ENCODE peak calls at places on chromosome X, in nine cellular contexts. U is CD8-positive, alpha-beta T cell; L is Panc1; P is sigmoid colon; A is pancreas; I is left lung; E is breast epithelium; N is CD4-positive, alpha-beta T cell; D is endodermal cell. R is an unnamed sample.

GRCh38 chrX:131783555-131784338 is 239.4 kb upstream of the STK26 start:
- DNase-seq in L (peak), A (peak), P (peak), D (no peak), I (peak), N (peak), U (no peak), E (peak), R (peak)

GRCh38 chrX:69740317-69740716 is 124.4 kb downstream of the EDA start:
- DNase-seq in A (no peak), D (no peak), U (no peak), E (no peak), L (no peak), N (no peak), P (no peak), I (no peak), R (no peak)

GRCh38 chrX:115639481-115639880 is 78.5 kb downstream of the PLS3 start:
- DNase-seq in I (no peak), P (no peak), L (no peak), A (no peak), D (no peak), E (no peak), N (no peak), U (no peak), R (no peak)

GRCh38 chrX:48540480-48540879 is 966 bp downstream of the TBC1D25 start:
- DNase-seq in P (peak), D (no peak), E (no peak), L (no peak), N (no peak), U (no peak), A (no peak), I (no peak), R (no peak)

GRCh38 chrX:39470588-39471155 is 627.1 kb downstream of the BCOR start:
- DNase-seq in E (peak), P (peak), L (no peak), N (no peak), I (no peak), A (no peak), D (no peak), U (no peak), R (no peak)

GRCh38 chrX:48493890-48494364 is 14.9 kb upstream of the PORCN start:
- DNase-seq in A (no peak), D (peak), N (no peak), U (no peak), P (no peak), I (no peak), L (no peak), E (no peak), R (peak)

GRCh38 chrX:155094468-155095061 is 23.3 kb downstream of the BRCC3 start:
- DNase-seq in L (no peak), A (no peak), D (no peak), U (no peak), I (no peak), N (no peak), P (no peak), E (no peak), R (no peak)

GRCh38 chrX:154308108-154308946 is 12.7 kb downstream of the TKTL1 start:
- DNase-seq in D (peak), L (peak), I (peak), E (peak), U (peak), P (peak), N (peak), A (peak), R (peak)

GRCh38 chrX:29432534-29432933 is 782.8 kb upstream of the MAGEB2 start:
- DNase-seq in I (no peak), L (no peak), N (no peak), U (no peak), P (no peak), A (no peak), D (no peak), E (no peak), R (no peak)

GRCh38 chrX:38276089-38276488 is 51.2 kb downstream of the RPGR start:
- DNase-seq in A (no peak), L (no peak), I (no peak), P (no peak), D (no peak), E (no peak), N (no peak), U (no peak), R (no peak)

GRCh38 chrX:16113978-16114554 is 9.3 kb upstream of the GRPR start:
- DNase-seq in A (no peak), L (no peak), N (no peak), D (no peak), I (no peak), E (no peak), U (no peak), P (no peak), R (no peak)
- H3K27ac ChIP-seq in A (no peak), L (no peak), N (no peak), D (no peak), I (peak), E (no peak), U (no peak), P (no peak), R (no peak)

GRCh38 chrX:41518841-41519220 is 71.7 kb downstream of the NYX start:
- DNase-seq in I (no peak), A (no peak), L (no peak), D (no peak), U (no peak), P (no peak), E (no peak), N (no peak), R (no peak)
- TF ChIP-seq CTCF in I (no peak), A (no peak), L (no peak), D (no peak), U (no peak), P (no peak), E (no peak), N (no peak), R (no peak)

DNA sequence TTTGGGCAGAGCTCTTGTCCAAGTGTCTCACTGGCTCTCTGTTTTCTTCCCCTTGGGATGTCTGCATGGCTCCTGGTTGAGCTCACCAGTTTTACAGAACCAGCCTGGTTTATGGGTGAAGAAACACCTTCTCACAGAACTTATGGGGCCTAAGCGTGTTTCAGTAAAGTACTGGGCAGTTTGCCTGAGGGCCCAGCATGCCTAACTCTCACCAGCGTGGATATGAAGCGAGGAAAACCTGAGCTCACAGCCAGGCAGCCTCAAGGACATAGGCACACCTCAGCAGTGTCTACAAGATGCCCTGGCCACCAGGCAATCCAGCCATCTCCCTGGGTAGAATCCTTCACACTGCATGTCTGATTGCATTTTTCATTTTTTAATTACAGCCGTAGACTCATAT is 9.2 kb downstream of the NHSL2 start:
- DNase-seq in D (no peak), L (no peak), A (no peak), E (no peak), P (no peak), I (no peak), U (no peak), N (no peak), R (no peak)
- H3K27ac ChIP-seq in D (no peak), L (no peak), A (no peak), E (no peak), P (peak), I (no peak), U (no peak), N (no peak), R (no peak)

DNA sequence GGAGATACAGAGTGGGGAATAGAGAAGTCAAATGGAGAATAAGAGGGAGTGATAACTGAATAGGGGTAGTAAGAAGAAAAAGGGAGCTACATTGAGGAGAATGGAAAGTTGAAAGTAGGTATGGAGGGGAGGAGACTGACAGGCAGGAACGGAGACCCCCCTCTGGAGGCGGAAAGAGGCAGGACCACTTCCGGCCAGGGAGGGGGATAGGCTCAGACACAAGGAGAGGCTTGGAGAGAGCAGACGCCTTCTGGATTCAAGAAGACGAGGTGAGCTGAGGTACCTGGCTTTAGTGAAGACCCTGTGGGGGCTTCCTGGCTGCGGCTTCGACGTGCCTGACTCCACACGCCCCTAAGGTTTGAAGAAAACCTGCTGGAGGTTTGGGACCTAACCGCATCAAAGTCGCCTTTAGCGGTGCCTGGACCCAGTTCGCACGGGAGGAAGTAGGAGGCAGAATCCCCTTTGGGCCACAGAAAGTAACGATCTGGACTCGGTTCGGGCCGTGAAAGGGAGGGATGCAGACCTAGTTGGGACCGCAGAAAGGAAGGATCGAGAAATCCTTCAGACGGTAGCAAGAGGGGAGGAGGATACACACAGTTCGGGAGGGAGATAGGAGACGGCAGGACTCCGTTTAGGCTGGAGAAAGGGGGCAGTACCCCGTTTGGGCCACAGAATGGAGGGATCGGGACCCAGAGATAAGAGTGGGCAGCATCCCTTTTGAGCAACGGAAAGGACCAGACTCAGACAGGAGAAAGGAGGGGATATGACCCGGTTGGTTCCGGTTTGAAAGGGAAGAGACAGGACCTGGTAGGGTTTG is at the start of gene TRO:
- DNase-seq in A (no peak), P (no peak), L (no peak), U (no peak), E (no peak), D (peak), N (no peak), I (no peak), R (no peak)
- TF ChIP-seq CTCF in A (no peak), P (no peak), L (no peak), U (no peak), E (no peak), D (peak), N (no peak), I (no peak), R (no peak)

GRCh38 chrX:45202171-45202570 is 1.5 kb upstream of the DIPK2B start:
- DNase-seq in D (no peak), A (no peak), P (no peak), U (no peak), E (no peak), L (no peak), N (no peak), I (no peak), R (no peak)
- H3K27ac ChIP-seq in D (no peak), A (no peak), P (no peak), U (no peak), E (no peak), L (no peak), N (no peak), I (no peak), R (no peak)

DNA sequence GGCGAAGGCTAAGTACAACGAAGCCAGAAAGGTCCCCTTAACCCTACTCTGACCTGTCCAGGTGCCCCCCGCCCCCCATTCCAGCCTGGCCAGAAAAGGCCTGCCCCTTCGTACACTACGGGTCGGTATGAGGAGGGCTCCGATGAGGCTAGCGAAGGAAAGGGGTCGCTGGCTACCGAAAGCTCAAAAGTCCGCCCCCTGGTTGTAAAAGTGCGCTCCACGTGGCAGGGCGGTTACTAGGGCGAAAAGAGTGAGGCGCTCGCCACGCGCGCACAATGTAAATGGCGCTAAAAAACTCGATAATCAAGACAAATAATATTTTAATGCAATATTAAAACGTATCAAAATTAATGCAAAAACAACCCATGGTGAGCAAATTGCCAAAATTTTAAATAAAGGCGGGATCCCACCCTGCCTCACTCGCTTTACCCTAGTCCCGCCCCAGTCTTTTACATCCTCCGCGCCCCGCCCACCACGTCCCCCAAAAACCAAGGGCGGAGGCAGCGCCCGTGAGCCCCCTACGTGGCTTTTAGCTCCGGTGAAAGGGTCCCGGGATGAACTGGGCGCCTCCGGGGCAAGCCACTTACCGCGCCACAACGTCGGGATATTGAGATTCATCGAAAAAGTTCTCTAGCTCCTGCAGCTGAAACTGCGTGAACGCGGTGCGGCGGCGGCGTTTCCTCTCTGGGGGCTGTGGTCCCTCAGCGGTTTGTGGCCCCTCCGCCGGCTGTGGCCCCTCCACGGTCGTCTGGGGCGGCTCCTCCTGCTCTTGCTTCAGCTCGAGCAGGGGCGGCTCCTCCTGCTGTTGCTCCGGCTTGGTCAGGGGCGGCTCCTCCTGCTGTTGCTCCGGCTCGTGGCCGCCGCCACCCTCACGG is 929 bp downstream of the ESX1 start:
- DNase-seq in U (no peak), A (no peak), N (no peak), D (peak), L (no peak), I (no peak), E (no peak), P (no peak), R (no peak)
- TF ChIP-seq CTCF in U (no peak), A (no peak), N (no peak), D (peak), L (no peak), I (no peak), E (no peak), P (no peak), R (no peak)